ENCODE peak calls at places on chromosomes 7 and 10, in six cellular contexts. One of them, this sample, is unnamed.

GRCh38 chr10:119602241-119603095 is 5.7 kb upstream of the TIAL1 start:
- DNase-seq in OCI-LY7: peak; percentile 40
- DNase-seq in BJ: no peak
- DNase-seq in breast epithelium: no peak
- DNase-seq in GM13976: peak; percentile 51
- DNase-seq in bronchial epithelial cell: peak; percentile 41
- DNase-seq in this sample: no peak

GRCh38 chr7:151964951-151965350 is 8.7 kb downstream of the GALNTL5 start:
- DNase-seq in OCI-LY7: no peak
- DNase-seq in BJ: no peak
- DNase-seq in breast epithelium: no peak
- DNase-seq in GM13976: no peak
- DNase-seq in bronchial epithelial cell: no peak
- DNase-seq in this sample: no peak

GRCh38 chr7:116209561-116210070 is 723 bp upstream of the TES start:
- DNase-seq in OCI-LY7: no peak
- DNase-seq in BJ: no peak
- DNase-seq in breast epithelium: no peak
- DNase-seq in GM13976: no peak
- DNase-seq in bronchial epithelial cell: peak; percentile 22
- DNase-seq in this sample: no peak

GRCh38 chr7:42315096-42315495 is 78.1 kb upstream of the GLI3 start:
- DNase-seq in OCI-LY7: no peak
- DNase-seq in BJ: no peak
- DNase-seq in breast epithelium: no peak
- DNase-seq in GM13976: no peak
- DNase-seq in bronchial epithelial cell: no peak
- DNase-seq in this sample: no peak

GRCh38 chr10:60591119-60591518 is 187.2 kb upstream of the CDK1 start:
- DNase-seq in OCI-LY7: no peak
- DNase-seq in BJ: no peak
- DNase-seq in breast epithelium: no peak
- DNase-seq in GM13976: no peak
- DNase-seq in bronchial epithelial cell: no peak
- DNase-seq in this sample: no peak

GRCh38 chr10:79179404-79180309 is 110.9 kb downstream of the ZMIZ1 start:
- DNase-seq in OCI-LY7: peak; percentile 31
- DNase-seq in BJ: no peak
- DNase-seq in breast epithelium: no peak
- DNase-seq in GM13976: no peak
- DNase-seq in bronchial epithelial cell: no peak
- DNase-seq in this sample: no peak

GRCh38 chr7:74579800-74580685 is 77.5 kb upstream of the GTF2I start:
- DNase-seq in OCI-LY7: no peak
- DNase-seq in BJ: no peak
- DNase-seq in breast epithelium: no peak
- DNase-seq in GM13976: no peak
- DNase-seq in bronchial epithelial cell: peak; percentile 52
- DNase-seq in this sample: no peak

GRCh38 chr7:115526272-115526671 is 504.3 kb downstream of the TFEC start:
- DNase-seq in OCI-LY7: no peak
- DNase-seq in BJ: no peak
- DNase-seq in breast epithelium: no peak
- DNase-seq in GM13976: no peak
- DNase-seq in bronchial epithelial cell: no peak
- DNase-seq in this sample: no peak

GRCh38 chr7:113968713-113969112 is 49.9 kb upstream of the PPP1R3A start:
- DNase-seq in OCI-LY7: no peak
- DNase-seq in BJ: no peak
- DNase-seq in breast epithelium: no peak
- DNase-seq in GM13976: no peak
- DNase-seq in bronchial epithelial cell: no peak
- DNase-seq in this sample: no peak

GRCh38 chr10:22649390-22649841 is 65.0 kb downstream of the PIP4K2A start:
- DNase-seq in OCI-LY7: no peak
- DNase-seq in BJ: no peak
- DNase-seq in breast epithelium: no peak
- DNase-seq in GM13976: no peak
- DNase-seq in bronchial epithelial cell: no peak
- DNase-seq in this sample: no peak

GRCh38 chr10:29774475-29774874 is 139.7 kb upstream of the SVIL start:
- DNase-seq in OCI-LY7: no peak
- DNase-seq in BJ: no peak
- DNase-seq in breast epithelium: no peak
- DNase-seq in GM13976: no peak
- DNase-seq in bronchial epithelial cell: no peak
- DNase-seq in this sample: no peak

GRCh38 chr10:114616103-114616502 is 42.0 kb downstream of the ABLIM1 start:
- DNase-seq in OCI-LY7: no peak
- DNase-seq in BJ: no peak
- DNase-seq in breast epithelium: no peak
- DNase-seq in GM13976: no peak
- DNase-seq in bronchial epithelial cell: no peak
- DNase-seq in this sample: no peak

GRCh38 chr7:152136623-152137022 is 111.1 kb downstream of the GALNT11 start:
- DNase-seq in OCI-LY7: no peak
- DNase-seq in BJ: peak; percentile 9
- DNase-seq in breast epithelium: no peak
- DNase-seq in GM13976: no peak
- DNase-seq in bronchial epithelial cell: no peak
- DNase-seq in this sample: no peak

GRCh38 chr10:36373424-36374096 is 731.5 kb upstream of the FZD8 start:
- DNase-seq in OCI-LY7: no peak
- DNase-seq in BJ: no peak
- DNase-seq in breast epithelium: no peak
- DNase-seq in GM13976: no peak
- DNase-seq in bronchial epithelial cell: no peak
- DNase-seq in this sample: no peak

GRCh38 chr7:32406386-32406785 is 83.8 kb downstream of the LSM5 start:
- DNase-seq in OCI-LY7: no peak
- DNase-seq in BJ: no peak
- DNase-seq in breast epithelium: no peak
- DNase-seq in GM13976: no peak
- DNase-seq in bronchial epithelial cell: no peak
- DNase-seq in this sample: no peak

GRCh38 chr10:101663097-101663496 is 31.9 kb downstream of the FBXW4 start:
- DNase-seq in OCI-LY7: no peak
- DNase-seq in BJ: no peak
- DNase-seq in breast epithelium: no peak
- DNase-seq in GM13976: no peak
- DNase-seq in bronchial epithelial cell: no peak
- DNase-seq in this sample: no peak
- TF ChIP-seq CTCF in OCI-LY7: no peak
- TF ChIP-seq CTCF in BJ: no peak
- TF ChIP-seq CTCF in breast epithelium: no peak
- TF ChIP-seq CTCF in GM13976: no peak
- TF ChIP-seq CTCF in bronchial epithelial cell: no peak
- TF ChIP-seq CTCF in this sample: no peak

DNA sequence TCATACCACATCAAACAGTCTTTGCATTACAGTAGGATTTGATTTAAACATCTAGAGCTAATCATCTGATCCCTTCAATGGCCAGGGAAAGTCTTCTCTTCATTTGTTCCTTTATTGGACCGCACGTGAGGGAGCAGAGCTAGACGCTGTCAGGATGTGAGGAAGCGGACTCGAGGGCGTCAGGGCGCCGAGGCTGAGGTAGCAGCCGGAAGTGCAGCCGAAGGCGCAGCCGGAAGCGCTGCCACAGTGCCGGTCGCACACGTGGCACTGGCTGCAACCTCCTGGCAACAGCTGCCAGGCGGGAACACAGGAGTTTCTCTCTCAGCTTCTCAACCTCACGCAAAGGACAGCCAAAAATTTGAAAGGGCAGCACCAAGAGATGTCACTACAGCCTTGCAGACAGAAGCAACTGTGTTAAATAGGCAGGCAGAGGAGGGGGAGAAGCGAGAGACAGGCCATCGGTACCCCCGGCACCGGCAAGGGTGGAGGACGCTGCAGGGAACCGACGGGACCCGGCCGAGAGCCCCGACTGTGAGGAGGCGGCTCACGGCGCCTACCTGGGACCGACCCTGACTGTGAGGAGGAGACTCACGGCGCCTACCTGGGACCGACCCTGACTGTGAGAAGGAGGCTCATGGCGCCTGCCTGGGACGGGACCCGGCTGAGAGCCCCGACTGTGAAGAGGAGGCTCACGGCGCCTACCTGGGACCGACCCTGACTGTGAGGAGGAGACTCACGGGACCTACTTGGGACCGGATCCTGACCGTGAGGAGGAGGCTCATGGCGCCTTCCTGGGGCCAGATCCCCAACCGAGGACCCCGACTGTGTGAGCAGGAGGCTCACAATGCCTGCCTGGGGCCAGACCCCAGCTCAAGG is 32.3 kb downstream of the VIPR2 start:
- DNase-seq in OCI-LY7: no peak
- DNase-seq in BJ: no peak
- DNase-seq in breast epithelium: peak; percentile 28
- DNase-seq in GM13976: no peak
- DNase-seq in bronchial epithelial cell: no peak
- DNase-seq in this sample: no peak
- TF ChIP-seq CTCF in OCI-LY7: no peak
- TF ChIP-seq CTCF in BJ: no peak
- TF ChIP-seq CTCF in breast epithelium: no peak
- TF ChIP-seq CTCF in GM13976: no peak
- TF ChIP-seq CTCF in bronchial epithelial cell: no peak
- TF ChIP-seq CTCF in this sample: no peak

GRCh38 chr10:18217577-18217976 is 77.4 kb downstream of the CACNB2 start:
- DNase-seq in OCI-LY7: no peak
- DNase-seq in BJ: no peak
- DNase-seq in breast epithelium: no peak
- DNase-seq in GM13976: no peak
- DNase-seq in bronchial epithelial cell: no peak
- DNase-seq in this sample: no peak

GRCh38 chr10:18211862-18212261 is 71.6 kb downstream of the CACNB2 start:
- DNase-seq in OCI-LY7: no peak
- DNase-seq in BJ: no peak
- DNase-seq in breast epithelium: no peak
- DNase-seq in GM13976: no peak
- DNase-seq in bronchial epithelial cell: no peak
- DNase-seq in this sample: no peak

GRCh38 chr10:18219096-18219495 is 78.9 kb downstream of the CACNB2 start:
- DNase-seq in OCI-LY7: no peak
- DNase-seq in BJ: no peak
- DNase-seq in breast epithelium: no peak
- DNase-seq in GM13976: no peak
- DNase-seq in bronchial epithelial cell: peak; percentile 10
- DNase-seq in this sample: no peak

GRCh38 chr10:18214692-18215563 is 74.7 kb downstream of the CACNB2 start:
- DNase-seq in OCI-LY7: peak; percentile 6
- DNase-seq in BJ: no peak
- DNase-seq in breast epithelium: no peak
- DNase-seq in GM13976: no peak
- DNase-seq in bronchial epithelial cell: peak; percentile 35
- DNase-seq in this sample: peak; percentile 25

GRCh38 chr10:18216482-18216881 is 76.3 kb downstream of the CACNB2 start:
- DNase-seq in OCI-LY7: no peak
- DNase-seq in BJ: no peak
- DNase-seq in breast epithelium: no peak
- DNase-seq in GM13976: no peak
- DNase-seq in bronchial epithelial cell: peak; percentile 13
- DNase-seq in this sample: no peak
- TF ChIP-seq CTCF in OCI-LY7: peak; percentile 55
- TF ChIP-seq CTCF in BJ: peak; percentile 56
- TF ChIP-seq CTCF in breast epithelium: no peak
- TF ChIP-seq CTCF in GM13976: no peak
- TF ChIP-seq CTCF in bronchial epithelial cell: peak; percentile 24
- TF ChIP-seq CTCF in this sample: peak; percentile 52

GRCh38 chr7:3092468-3092867 is 48.8 kb upstream of the CARD11 start:
- DNase-seq in OCI-LY7: peak; percentile 72
- DNase-seq in BJ: no peak
- DNase-seq in breast epithelium: no peak
- DNase-seq in GM13976: peak; percentile 81
- DNase-seq in bronchial epithelial cell: peak; percentile 4
- DNase-seq in this sample: no peak

GRCh38 chr7:3087243-3087642 is 43.6 kb upstream of the CARD11 start:
- DNase-seq in OCI-LY7: no peak
- DNase-seq in BJ: no peak
- DNase-seq in breast epithelium: no peak
- DNase-seq in GM13976: no peak
- DNase-seq in bronchial epithelial cell: no peak
- DNase-seq in this sample: no peak

GRCh38 chr7:3095046-3095445 is 51.4 kb upstream of the CARD11 start:
- DNase-seq in OCI-LY7: peak; percentile 46
- DNase-seq in BJ: no peak
- DNase-seq in breast epithelium: no peak
- DNase-seq in GM13976: peak; percentile 65
- DNase-seq in bronchial epithelial cell: no peak
- DNase-seq in this sample: no peak

GRCh38 chr7:3091631-3092030 is 48.0 kb upstream of the CARD11 start:
- DNase-seq in OCI-LY7: no peak
- DNase-seq in BJ: no peak
- DNase-seq in breast epithelium: no peak
- DNase-seq in GM13976: no peak
- DNase-seq in bronchial epithelial cell: no peak
- DNase-seq in this sample: no peak

GRCh38 chr7:3089493-3089892 is 45.8 kb upstream of the CARD11 start:
- DNase-seq in OCI-LY7: peak; percentile 40
- DNase-seq in BJ: no peak
- DNase-seq in breast epithelium: no peak
- DNase-seq in GM13976: no peak
- DNase-seq in bronchial epithelial cell: no peak
- DNase-seq in this sample: no peak
- TF ChIP-seq CTCF in OCI-LY7: peak; percentile 74
- TF ChIP-seq CTCF in BJ: no peak
- TF ChIP-seq CTCF in breast epithelium: no peak
- TF ChIP-seq CTCF in GM13976: peak; percentile 14
- TF ChIP-seq CTCF in bronchial epithelial cell: peak; percentile 35
- TF ChIP-seq CTCF in this sample: no peak

GRCh38 chr7:17706255-17706654 is 234.0 kb downstream of the SNX13 start:
- DNase-seq in OCI-LY7: no peak
- DNase-seq in BJ: no peak
- DNase-seq in breast epithelium: no peak
- DNase-seq in GM13976: no peak
- DNase-seq in bronchial epithelial cell: no peak
- DNase-seq in this sample: no peak

GRCh38 chr7:17709599-17709998 is 230.7 kb downstream of the SNX13 start:
- DNase-seq in OCI-LY7: no peak
- DNase-seq in BJ: no peak
- DNase-seq in breast epithelium: no peak
- DNase-seq in GM13976: no peak
- DNase-seq in bronchial epithelial cell: no peak
- DNase-seq in this sample: no peak

GRCh38 chr7:17710312-17710711 is 230.0 kb downstream of the SNX13 start:
- DNase-seq in OCI-LY7: no peak
- DNase-seq in BJ: no peak
- DNase-seq in breast epithelium: no peak
- DNase-seq in GM13976: no peak
- DNase-seq in bronchial epithelial cell: no peak
- DNase-seq in this sample: no peak

GRCh38 chr7:17706734-17707133 is 233.6 kb downstream of the SNX13 start:
- DNase-seq in OCI-LY7: peak; percentile 49
- DNase-seq in BJ: peak; percentile 16
- DNase-seq in breast epithelium: no peak
- DNase-seq in GM13976: peak; percentile 37
- DNase-seq in bronchial epithelial cell: peak; percentile 73
- DNase-seq in this sample: no peak

GRCh38 chr7:17709127-17709526 is 231.2 kb downstream of the SNX13 start:
- DNase-seq in OCI-LY7: no peak
- DNase-seq in BJ: no peak
- DNase-seq in breast epithelium: no peak
- DNase-seq in GM13976: no peak
- DNase-seq in bronchial epithelial cell: no peak
- DNase-seq in this sample: no peak
- TF ChIP-seq CTCF in OCI-LY7: no peak
- TF ChIP-seq CTCF in BJ: no peak
- TF ChIP-seq CTCF in breast epithelium: no peak
- TF ChIP-seq CTCF in GM13976: no peak
- TF ChIP-seq CTCF in bronchial epithelial cell: no peak
- TF ChIP-seq CTCF in this sample: no peak

GRCh38 chr10:230758-231157 is 95.5 kb downstream of the ZMYND11 start:
- DNase-seq in OCI-LY7: peak; percentile 54
- DNase-seq in BJ: no peak
- DNase-seq in breast epithelium: no peak
- DNase-seq in GM13976: no peak
- DNase-seq in bronchial epithelial cell: no peak
- DNase-seq in this sample: no peak
- TF ChIP-seq CTCF in OCI-LY7: peak; percentile 91
- TF ChIP-seq CTCF in BJ: peak; percentile 40
- TF ChIP-seq CTCF in breast epithelium: no peak
- TF ChIP-seq CTCF in GM13976: no peak
- TF ChIP-seq CTCF in bronchial epithelial cell: peak; percentile 7
- TF ChIP-seq CTCF in this sample: peak; percentile 31

This sample was measured in D721Med.